ENCODE peak calls at places on chromosome 13, in four cellular contexts. H, P, J and S are unnamed samples.

GRCh38 chr13:27040826-27041108 is 130.8 kb downstream of the USP12 start:
- DNase-seq in H (no peak), J (no peak), P (no peak), S (no peak)

GRCh38 chr13:29449726-29450125 is 145.8 kb downstream of the SLC7A1 start:
- DNase-seq in J (no peak), P (no peak), H (no peak), S (no peak)

GRCh38 chr13:39892731-39893293 is 237.3 kb downstream of the COG6 start:
- DNase-seq in H (no peak), P (no peak), J (no peak), S (no peak)

GRCh38 chr13:53417601-53418000 is 389.0 kb downstream of the OLFM4 start:
- DNase-seq in J (no peak), H (no peak), P (no peak), S (no peak)

GRCh38 chr13:50393641-50394040 is 378.4 kb downstream of the KCNRG start:
- DNase-seq in H (no peak), P (no peak), J (peak), S (peak)

GRCh38 chr13:94143624-94144350 is 335.7 kb downstream of the DCT start:
- DNase-seq in H (no peak), P (no peak), J (no peak), S (no peak)

GRCh38 chr13:110557610-110558305 is 3.8 kb downstream of the RAB20 start:
- DNase-seq in J (no peak), H (no peak), P (no peak), S (no peak)

GRCh38 chr13:73618275-73618865 is 515.8 kb downstream of the KLF12 start:
- DNase-seq in P (peak), H (peak), J (no peak), S (no peak)

GRCh38 chr13:45242070-45242469 is 41.2 kb upstream of the KCTD4 start:
- DNase-seq in P (peak), H (no peak), J (no peak), S (no peak)

GRCh38 chr13:84605927-84606326 is 723.7 kb upstream of the SLITRK1 start:
- DNase-seq in P (no peak), J (no peak), H (no peak), S (peak)

GRCh38 chr13:94112227-94112626 is 367.3 kb downstream of the DCT start:
- DNase-seq in P (peak), J (no peak), H (peak), S (no peak)

GRCh38 chr13:39035204-39035603 is 2.7 kb downstream of the PROSER1 start:
- DNase-seq in H (no peak), J (peak), P (no peak), S (no peak)

GRCh38 chr13:89238496-89238895 is 1567.3 kb downstream of the SLITRK5 start:
- DNase-seq in J (no peak), H (no peak), P (no peak), S (no peak)

GRCh38 chr13:33855371-33855895 is 37.5 kb downstream of the RFC3 start:
- DNase-seq in J (no peak), P (no peak), H (no peak), S (no peak)

GRCh38 chr13:96821381-96821780 is 172.9 kb downstream of the OXGR1 start:
- DNase-seq in J (no peak), H (no peak), P (no peak), S (no peak)

GRCh38 chr13:91946498-91947070 is 548.2 kb downstream of the GPC5 start:
- DNase-seq in P (peak), J (peak), H (peak), S (no peak)

GRCh38 chr13:56893843-56894242 is 246.9 kb upstream of the PRR20A start:
- DNase-seq in P (no peak), H (no peak), J (no peak), S (no peak)

GRCh38 chr13:27583645-27584044 is 36.7 kb downstream of the LNX2 start:
- DNase-seq in H (peak), P (no peak), J (no peak), S (no peak)

GRCh38 chr13:37173214-37173613 is 67.8 kb upstream of the CSNK1A1L start:
- DNase-seq in H (no peak), J (no peak), P (no peak), S (no peak)

GRCh38 chr13:108342369-108343289 is 73.1 kb downstream of the TNFSF13B start:
- DNase-seq in H (peak), P (peak), J (peak), S (no peak)

GRCh38 chr13:108220042-108220441 is 1.9 kb downstream of the ABHD13 start:
- DNase-seq in H (peak), P (no peak), J (peak), S (no peak)

GRCh38 chr13:50626031-50626643 is 217.4 kb downstream of the DLEU7 start:
- DNase-seq in P (no peak), J (peak), H (no peak), S (no peak)

GRCh38 chr13:107144432-107144831 is 576.5 kb upstream of the ARGLU1 start:
- DNase-seq in P (no peak), J (no peak), H (no peak), S (no peak)

GRCh38 chr13:29571876-29572570 is 23.5 kb downstream of the SLC7A1 start:
- DNase-seq in H (peak), P (no peak), J (no peak), S (no peak)

GRCh38 chr13:82655518-82655855 is 1226.8 kb downstream of the SLITRK1 start:
- DNase-seq in P (no peak), H (no peak), J (no peak), S (no peak)

GRCh38 chr13:75934889-75935288 is 298.8 kb downstream of the LMO7 start:
- DNase-seq in P (peak), H (no peak), J (no peak), S (no peak)

GRCh38 chr13:21537105-21537504 is 66.9 kb downstream of the MICU2 start:
- DNase-seq in H (no peak), J (peak), P (no peak), S (no peak)

GRCh38 chr13:77833331-77833863 is 85.2 kb downstream of the EDNRB start:
- DNase-seq in H (no peak), J (no peak), P (no peak), S (no peak)

GRCh38 chr13:91058919-91059318 is 288.6 kb upstream of the MIR17HG start:
- DNase-seq in P (no peak), J (no peak), H (no peak), S (no peak)

GRCh38 chr13:100491164-100491847 is 97.3 kb downstream of the GGACT start:
- DNase-seq in P (no peak), H (no peak), J (no peak), S (no peak)

GRCh38 chr13:39578821-39579291 is 24.1 kb downstream of the LHFPL6 start:
- DNase-seq in J (no peak), P (no peak), H (no peak), S (no peak)

GRCh38 chr13:90510319-90510718 is 837.2 kb upstream of the MIR17HG start:
- DNase-seq in H (no peak), J (no peak), P (no peak), S (no peak)

DNA sequence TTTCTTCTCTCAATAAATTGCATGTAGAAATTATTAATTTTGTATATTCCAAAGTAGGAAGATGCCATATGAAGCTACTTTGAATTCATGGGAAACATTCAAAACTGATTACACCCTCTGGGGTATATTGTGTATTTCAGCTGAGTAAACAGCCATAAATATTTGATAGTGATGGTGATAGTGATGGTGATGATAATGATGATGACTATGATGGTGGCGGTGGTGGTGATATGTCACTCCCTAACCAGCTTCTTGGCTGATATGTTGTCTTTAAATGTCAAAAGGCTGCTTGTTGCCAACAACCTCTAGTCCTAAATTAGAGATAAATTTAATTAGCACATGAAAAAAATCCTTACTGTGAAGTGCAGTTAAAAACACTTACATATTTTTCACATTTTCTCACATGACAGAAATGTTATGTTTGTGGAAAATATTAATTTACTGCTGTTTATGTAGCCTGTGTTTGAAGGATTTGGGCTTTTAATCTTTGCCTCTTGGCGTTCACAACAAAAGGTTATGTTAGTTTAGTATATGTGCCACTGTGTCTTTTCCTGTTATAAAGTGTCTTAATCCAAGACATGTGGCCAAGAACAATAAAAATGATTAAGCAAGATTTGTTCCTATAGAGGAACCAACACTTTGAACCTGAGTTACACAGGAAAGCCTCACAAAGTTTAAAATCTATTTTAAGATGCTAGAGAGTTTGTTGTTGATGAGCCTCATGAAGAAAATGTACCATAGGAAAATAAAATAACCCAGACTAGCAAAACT is 102.2 kb downstream of the LRCH1 start:
- DNase-seq in H (no peak), J (no peak), P (no peak), S (no peak)
- TF ChIP-seq JUN in H (no peak), J (no peak), P (no peak), S (no peak)

GRCh38 chr13:43433691-43434121 is 353.1 kb downstream of the ENOX1 start:
- DNase-seq in H (no peak), J (no peak), P (no peak), S (no peak)
- TF ChIP-seq HMGXB4 in H (no peak), J (no peak), P (no peak), S (no peak)

DNA sequence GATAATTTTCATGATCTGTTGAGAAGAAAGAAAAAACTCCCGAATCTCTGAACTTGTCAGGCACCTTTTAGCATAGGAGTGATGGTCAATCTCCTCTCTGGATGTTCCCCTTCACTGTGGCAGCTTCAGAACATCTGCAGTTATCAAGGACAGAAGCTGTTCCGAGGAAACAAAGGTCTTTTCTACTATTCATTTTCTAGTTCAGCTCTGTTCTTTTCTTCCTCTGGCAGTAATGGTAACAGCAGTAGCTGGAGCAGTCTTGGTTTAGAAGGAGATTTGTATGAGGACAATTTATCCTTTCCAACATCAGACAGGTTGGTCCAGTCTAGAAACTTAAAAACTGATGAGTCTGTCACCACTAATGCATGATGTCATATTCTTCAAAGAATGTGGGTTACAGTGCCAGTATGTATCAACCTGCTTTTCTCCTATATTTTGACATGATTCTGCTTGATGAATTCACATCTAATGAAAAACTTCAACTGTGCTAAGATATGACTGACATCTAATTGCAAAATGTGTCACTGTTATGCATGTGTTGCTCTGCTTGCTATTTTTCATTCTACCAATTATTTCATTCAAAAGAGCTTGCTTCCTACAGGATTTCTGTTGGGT is 41.0 kb downstream of the AKAP11 start:
- DNase-seq in H (no peak), P (no peak), J (no peak), S (no peak)
- TF ChIP-seq JUN in H (no peak), P (no peak), J (no peak), S (no peak)

GRCh38 chr13:113407531-113408393 is 43.8 kb upstream of the GRTP1 start:
- DNase-seq in P (no peak), H (no peak), J (no peak), S (peak)
- TF ChIP-seq HMGXB4 in P (no peak), H (no peak), J (no peak), S (no peak)

DNA sequence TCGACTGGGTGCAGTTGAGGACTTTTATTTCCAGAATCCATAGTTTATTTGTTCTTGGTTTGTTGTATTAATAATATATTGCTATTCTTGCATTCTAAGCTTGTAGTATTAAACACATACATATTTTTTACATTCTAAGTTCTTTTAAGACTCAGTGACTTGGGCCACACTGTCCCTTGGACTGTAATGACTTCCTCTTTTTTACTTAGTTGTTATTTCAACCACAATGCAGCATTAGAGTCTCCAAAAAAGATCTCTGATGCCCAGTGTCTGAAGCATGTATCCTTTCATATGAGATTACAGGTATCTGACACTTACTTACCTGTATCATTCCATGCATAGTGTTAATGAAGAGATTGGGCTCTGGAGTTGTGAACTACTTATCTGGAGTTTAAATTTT is 864.9 kb upstream of the PCDH20 start:
- DNase-seq in J (no peak), H (no peak), P (no peak), S (no peak)
- TF ChIP-seq JUN in J (no peak), H (no peak), P (no peak), S (no peak)

GRCh38 chr13:24668511-24668910 is 11.7 kb upstream of the ATP12A start:
- DNase-seq in P (no peak), J (no peak), H (no peak), S (no peak)
- TF ChIP-seq HMGXB4 in P (no peak), J (no peak), H (no peak), S (no peak)